ENCODE peak calls at places on chromosomes 16 and 17, in five cellular contexts. Q is immature natural killer cell, R is RWPE1, S is EL, W is GM10248. B is an unnamed sample.

GRCh38 chr16:72891291-72892227 is 156.4 kb downstream of the ZFHX3 start:
- DNase-seq in S (no peak), R (no peak), W (no peak), Q (no peak), B (no peak)

GRCh38 chr16:58509256-58510096 is 5.8 kb upstream of the SETD6 start:
- DNase-seq in R (no peak), Q (no peak), W (no peak), S (no peak), B (no peak)

GRCh38 chr16:29315916-29316517 is 90.5 kb downstream of the NPIPB11 start:
- DNase-seq in R (no peak), S (no peak), Q (no peak), W (no peak), B (no peak)

GRCh38 chr16:12489362-12489761 is 314.3 kb downstream of the CPPED1 start:
- DNase-seq in S (no peak), W (no peak), Q (no peak), R (no peak), B (no peak)

GRCh38 chr16:10992797-10993196 is 48.4 kb downstream of the CLEC16A start:
- DNase-seq in S (peak; percentile 91), W (no peak), R (peak; percentile 92), Q (no peak), B (no peak)

GRCh38 chr17:74274703-74275340 is 788 bp downstream of the DNAI2 start:
- DNase-seq in R (no peak), Q (no peak), S (no peak), W (no peak), B (no peak)

GRCh38 chr16:19853973-19854876 is 30.4 kb downstream of the GPRC5B start:
- DNase-seq in R (no peak), S (no peak), W (no peak), Q (no peak), B (peak; percentile 16)

GRCh38 chr17:20157078-20157360 is 147.9 kb downstream of the SPECC1 start:
- DNase-seq in S (no peak), W (no peak), R (peak; percentile 17), Q (no peak), B (no peak)

GRCh38 chr17:20073056-20073979 is 64.2 kb downstream of the SPECC1 start:
- DNase-seq in W (peak; percentile 55), Q (peak; percentile 54), R (no peak), S (no peak), B (no peak)

GRCh38 chr17:61818225-61818624 is 45.1 kb downstream of the BRIP1 start:
- DNase-seq in W (no peak), S (no peak), Q (no peak), R (no peak), B (no peak)

GRCh38 chr17:79946352-79947231 is 89.1 kb downstream of the TBC1D16 start:
- DNase-seq in R (no peak), S (no peak), W (no peak), Q (no peak), B (no peak)

GRCh38 chr16:49455991-49456745 is 82.6 kb downstream of the C16orf78 start:
- DNase-seq in Q (no peak), W (no peak), R (no peak), S (no peak), B (no peak)

GRCh38 chr17:75552847-75553552 is 27.5 kb downstream of the LLGL2 start:
- DNase-seq in S (peak; percentile 53), Q (no peak), R (no peak), W (no peak), B (peak; percentile 22)

GRCh38 chr17:62692721-62693431 is 65.4 kb downstream of the MRC2 start:
- DNase-seq in R (no peak), W (no peak), S (peak; percentile 42), Q (no peak), B (no peak)